ENCODE peak calls at places on chromosomes 13 and 19, in seven cellular contexts. A is HepG2, K is aorta, L is esophagus muscularis mucosa, X is adrenal gland, W is tibial artery, Y is DND-41. Z is an unnamed sample. For H3K36me3 and H3K27me3, the result is how much of the 10 kb centered on the place peaks cover.

GRCh38 chr13:113291997-113292862 is 4.8 kb upstream of the LAMP1 start:
- DNase-seq in A (no peak), K (peak), Y (no peak), L (no peak), X (peak), W (no peak), Z (peak)

GRCh38 chr13:110390572-110390971 is 83.5 kb downstream of the COL4A2 start:
- DNase-seq in X (no peak), W (no peak), L (no peak), K (no peak), A (no peak), Y (no peak), Z (no peak)

GRCh38 chr19:3330047-3330446 is 36.3 kb upstream of the NFIC start:
- DNase-seq in Y (no peak), X (no peak), W (no peak), L (no peak), K (no peak), A (no peak), Z (no peak)

GRCh38 chr19:48991823-48992570 is 1.1 kb downstream of the GYS1 start:
- DNase-seq in K (peak), X (peak), L (no peak), Y (peak), A (no peak), W (peak), Z (peak)

GRCh38 chr19:47315125-47315821 is 5.6 kb downstream of the C5AR1 start:
- DNase-seq in K (peak), X (peak), W (peak), A (peak), L (no peak), Y (no peak), Z (no peak)

GRCh38 chr19:55088543-55089265 is 13.0 kb downstream of the EPS8L1 start:
- DNase-seq in Y (peak), K (peak), A (peak), L (no peak), W (no peak), X (peak), Z (peak)

GRCh38 chr13:93364166-93364565 is 137.6 kb downstream of the GPC6 start:
- DNase-seq in X (no peak), W (no peak), K (no peak), L (no peak), A (no peak), Y (no peak), Z (no peak)

GRCh38 chr19:38267780-38268430 is 3.5 kb downstream of the SPINT2 start:
- DNase-seq in L (no peak), K (no peak), X (no peak), W (no peak), Y (no peak), A (no peak), Z (peak)

GRCh38 chr13:99015606-99016520 is 38.0 kb upstream of the DOCK9 start:
- DNase-seq in K (no peak), L (no peak), X (no peak), Y (peak), A (no peak), W (no peak), Z (no peak)

GRCh38 chr13:97429681-97430081 is 4.3 kb upstream of the RAP2A start:
- DNase-seq in A (no peak), X (no peak), K (no peak), W (no peak), L (no peak), Y (no peak), Z (peak)

GRCh38 chr19:3275583-3276340 is 51.3 kb downstream of the CELF5 start:
- DNase-seq in K (peak), W (no peak), L (no peak), Y (peak), A (peak), X (peak), Z (peak)

GRCh38 chr13:45100855-45101254 is 19.5 kb upstream of the GTF2F2 start:
- DNase-seq in Y (no peak), A (no peak), W (no peak), L (no peak), K (no peak), X (no peak), Z (no peak)

GRCh38 chr19:56111601-56112312 is 9.3 kb downstream of the ZNF787 start:
- DNase-seq in X (peak), W (no peak), A (peak), L (no peak), Y (no peak), K (no peak), Z (peak)

GRCh38 chr13:36154567-36155231 is 23.5 kb upstream of the DCLK1 start:
- DNase-seq in Y (no peak), K (peak), L (no peak), X (no peak), W (no peak), A (no peak), Z (peak)

GRCh38 chr19:38162094-38162493 is 61.9 kb downstream of the DPF1 start:
- DNase-seq in Y (no peak), L (no peak), X (no peak), W (no peak), K (no peak), A (no peak), Z (no peak)

GRCh38 chr13:46578590-46578975 is 25.6 kb downstream of the LRCH1 start:
- DNase-seq in K (no peak), Y (no peak), L (no peak), W (no peak), X (no peak), A (no peak), Z (no peak)

GRCh38 chr13:49560270-49561063 is 24.9 kb downstream of the RCBTB1 start:
- DNase-seq in K (no peak), W (no peak), Y (no peak), X (peak), A (peak), L (no peak), Z (no peak)

GRCh38 chr13:56713656-56714055 is 427.1 kb upstream of the PRR20A start:
- DNase-seq in A (no peak), L (no peak), W (no peak), X (no peak), K (no peak), Y (no peak), Z (peak)

GRCh38 chr19:7914598-7915045 is at the start of gene TGFBR3L:
- DNase-seq in L (no peak), A (no peak), X (no peak), K (no peak), W (no peak), Y (no peak), Z (no peak)

GRCh38 chr13:91498298-91498697 is 99.9 kb downstream of the GPC5 start:
- DNase-seq in A (no peak), Y (no peak), L (no peak), X (no peak), K (no peak), W (no peak), Z (no peak)

GRCh38 chr19:41804327-41804726 is 7.9 kb downstream of the CEACAM3 start:
- DNase-seq in L (no peak), K (no peak), A (no peak), X (no peak), Y (no peak), W (no peak), Z (no peak)

GRCh38 chr19:47247308-47247990 is 8.9 kb upstream of the CCDC9 start:
- DNase-seq in X (peak), K (peak), L (peak), A (peak), W (peak), Y (peak), Z (peak)

GRCh38 chr13:27918918-27919255 is 913 bp upstream of the PDX1 start:
- DNase-seq in X (no peak), W (no peak), Y (no peak), L (no peak), A (no peak), K (no peak), Z (no peak)

GRCh38 chr13:20006206-20006605 is 47.7 kb downstream of the ZMYM2 start:
- DNase-seq in L (no peak), Y (no peak), K (no peak), X (no peak), W (no peak), A (no peak), Z (no peak)

GRCh38 chr13:59680429-59681024 is 483.2 kb downstream of the DIAPH3 start:
- DNase-seq in W (no peak), A (no peak), L (no peak), K (no peak), Y (no peak), X (no peak), Z (peak)

GRCh38 chr13:22235285-22235949 is 564.5 kb downstream of the FGF9 start:
- DNase-seq in X (peak), W (no peak), K (no peak), Y (no peak), L (no peak), A (no peak), Z (peak)

GRCh38 chr13:113747291-113747833 is 11.7 kb upstream of the TMEM255B start:
- DNase-seq in L (no peak), X (peak), Y (no peak), K (peak), W (no peak), A (no peak), Z (no peak)

GRCh38 chr19:584240-585001 is 5.3 kb upstream of the HCN2 start:
- DNase-seq in L (no peak), K (peak), X (peak), A (no peak), Y (peak), W (no peak), Z (peak)

GRCh38 chr13:39895254-39895653 is 239.8 kb downstream of the COG6 start:
- DNase-seq in X (no peak), A (no peak), K (no peak), W (no peak), Y (no peak), L (no peak), Z (no peak)

GRCh38 chr19:55697069-55697440 is 22.0 kb downstream of the EPN1 start:
- DNase-seq in X (no peak), Y (no peak), K (peak), W (peak), L (no peak), A (no peak), Z (no peak)

GRCh38 chr19:58118979-58119733 is 21.1 kb upstream of the ZSCAN18 start:
- DNase-seq in W (no peak), K (no peak), Y (no peak), L (no peak), X (no peak), A (no peak), Z (no peak)

GRCh38 chr13:110138009-110138699 is 168.8 kb downstream of the COL4A1 start:
- DNase-seq in L (peak), Y (peak), A (peak), X (peak), K (peak), W (peak), Z (peak)

GRCh38 chr19:42601811-42602443 is 7.2 kb upstream of the CEACAM8 start:
- DNase-seq in L (no peak), W (no peak), X (peak), A (peak), K (no peak), Y (peak), Z (peak)

GRCh38 chr13:52450012-52450792 is at the start of gene VPS36:
- DNase-seq in W (peak), L (peak), K (peak), Y (peak), A (peak), X (peak), Z (peak)

GRCh38 chr13:36673352-36673751 is 468 bp upstream of the SERTM1 start:
- DNase-seq in X (no peak), Y (no peak), W (no peak), L (no peak), K (peak), A (no peak), Z (no peak)

GRCh38 chr19:33383722-33384292 is 10.3 kb downstream of the CEBPG start:
- DNase-seq in K (peak), L (no peak), X (no peak), A (no peak), Y (no peak), W (no peak), Z (no peak)

DNA sequence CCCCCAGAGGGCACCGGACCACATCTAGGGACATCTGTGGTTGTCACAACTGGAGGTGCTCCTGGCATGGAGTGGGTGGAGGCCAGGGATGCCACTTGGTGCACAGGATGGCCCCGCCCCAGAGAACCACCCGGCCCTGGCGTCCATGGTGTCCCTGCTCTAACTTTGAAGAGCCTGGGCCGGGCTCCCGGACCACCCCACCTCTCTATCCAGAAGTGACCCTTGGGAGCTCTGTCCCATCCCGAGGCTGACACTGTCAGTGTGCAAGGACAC is 22.9 kb upstream of the MYDGF start:
- DNase-seq in X (no peak), K (no peak), L (no peak), Y (no peak), A (no peak), W (no peak), Z (no peak)
- H3K27ac ChIP-seq in X (no peak), K (no peak), L (no peak), Y (no peak), A (no peak), W (no peak), Z (peak)

GRCh38 chr19:52070496-52070895 is 21.9 kb upstream of the ZNF432 start:
- DNase-seq in Y (peak), X (no peak), W (no peak), A (no peak), L (no peak), K (no peak), Z (no peak)

GRCh38 chr19:52066258-52066866 is 17.7 kb upstream of the ZNF432 start:
- DNase-seq in A (no peak), W (no peak), X (no peak), L (no peak), Y (no peak), K (no peak), Z (no peak)

GRCh38 chr19:52065399-52065798 is 16.8 kb upstream of the ZNF432 start:
- DNase-seq in Y (no peak), W (no peak), A (no peak), X (no peak), K (no peak), L (no peak), Z (no peak)

GRCh38 chr19:52069653-52070052 is 21.0 kb upstream of the ZNF432 start:
- DNase-seq in Y (no peak), W (no peak), K (no peak), A (no peak), X (no peak), L (no peak), Z (no peak)
- H3K36me3 ChIP-seq in Y (half or more), W (half or more), K (under half), A (under half), X (under half), L (half or more), Z (half or more)

GRCh38 chr19:35525873-35526272 is 2.2 kb downstream of the SBSN start:
- DNase-seq in X (no peak), W (no peak), Y (no peak), L (no peak), K (no peak), A (no peak), Z (no peak)
- H3K27me3 ChIP-seq in X (under half), W (half or more), Y (under half), L (under half), K (under half), A (under half), Z (half or more)

GRCh38 chr13:23618341-23618740 is 48.1 kb downstream of the TNFRSF19 start:
- DNase-seq in A (no peak), Y (no peak), W (no peak), K (no peak), L (no peak), X (no peak), Z (peak)

GRCh38 chr13:23613971-23614370 is 43.8 kb downstream of the TNFRSF19 start:
- DNase-seq in W (no peak), Y (no peak), L (no peak), A (no peak), X (no peak), K (no peak), Z (no peak)

GRCh38 chr13:23617551-23618014 is 47.4 kb downstream of the TNFRSF19 start:
- DNase-seq in A (no peak), W (no peak), K (no peak), X (no peak), Y (no peak), L (no peak), Z (peak)

GRCh38 chr13:23616228-23616627 is 46.0 kb downstream of the TNFRSF19 start:
- DNase-seq in A (no peak), X (no peak), L (no peak), W (no peak), Y (no peak), K (no peak), Z (no peak)

DNA sequence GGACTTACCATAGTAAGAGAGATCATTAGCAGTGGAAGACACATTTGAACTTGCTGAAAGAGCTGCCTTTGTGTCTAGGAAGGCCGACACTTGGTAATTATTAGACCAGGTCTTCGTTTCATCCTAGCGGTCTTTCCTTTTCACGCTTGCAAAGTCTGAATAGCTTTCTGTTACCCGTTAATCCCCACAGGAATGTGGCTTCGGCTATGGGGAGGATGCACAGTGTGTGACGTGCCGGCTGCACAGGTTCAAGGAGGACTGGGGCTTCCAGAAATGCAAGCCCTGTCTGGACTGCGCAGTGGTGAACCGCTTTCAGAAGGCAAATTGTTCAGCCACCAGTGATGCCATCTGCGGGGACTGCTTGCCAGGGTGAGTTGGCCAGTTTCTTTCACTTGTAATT is 45.5 kb downstream of the TNFRSF19 start:
- DNase-seq in A (peak), X (no peak), Y (no peak), L (no peak), W (no peak), K (no peak), Z (peak)
- H3K27ac ChIP-seq in A (peak), X (no peak), Y (no peak), L (no peak), W (no peak), K (no peak), Z (peak)

GRCh38 chr19:18996796-18997394 is 36.4 kb downstream of the SUGP2 start:
- DNase-seq in W (no peak), A (no peak), K (no peak), L (no peak), Y (no peak), X (no peak), Z (no peak)
- H3K36me3 ChIP-seq in W (half or more), A (under half), K (under half), L (under half), Y (half or more), X (under half), Z (under half)

GRCh38 chr19:39512964-39513363 is 2.0 kb upstream of the SELENOV start:
- DNase-seq in X (no peak), L (no peak), Y (no peak), A (no peak), K (no peak), W (no peak), Z (no peak)
- H3K27me3 ChIP-seq in X (half or more), L (under half), Y (under half), A (under half), K (under half), W (half or more), Z (under half)

DNA sequence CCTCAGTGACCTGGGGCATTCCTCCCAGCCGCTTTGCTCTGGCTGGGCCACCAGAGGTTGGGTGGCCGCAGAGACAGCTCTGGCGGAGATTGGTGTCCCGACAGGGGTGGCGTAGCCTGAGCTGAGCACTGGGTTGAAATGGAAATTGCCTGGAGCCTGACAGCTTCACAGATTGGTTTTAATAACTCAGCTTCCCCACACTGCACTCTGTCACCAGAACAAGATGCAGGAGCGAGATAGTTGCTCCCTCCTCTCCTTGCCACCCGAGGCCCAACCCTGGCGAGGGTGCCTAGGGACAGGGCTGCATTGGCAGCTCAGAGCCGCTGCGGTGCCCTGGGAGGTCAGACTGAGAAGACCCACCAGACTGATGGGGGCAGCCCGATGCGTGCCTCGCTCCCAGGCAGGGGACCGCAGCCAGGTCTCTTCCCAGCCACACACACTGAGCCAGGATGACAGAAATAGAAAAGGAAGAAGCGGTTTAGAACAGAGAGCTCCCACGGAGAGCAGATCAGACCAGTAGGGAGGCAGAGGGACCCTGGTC is 84.1 kb downstream of the KDM4B start:
- DNase-seq in K (no peak), Y (no peak), L (no peak), A (no peak), X (no peak), W (no peak), Z (no peak)
- H3K27ac ChIP-seq in K (no peak), Y (no peak), L (no peak), A (no peak), X (no peak), W (no peak), Z (no peak)

DNA sequence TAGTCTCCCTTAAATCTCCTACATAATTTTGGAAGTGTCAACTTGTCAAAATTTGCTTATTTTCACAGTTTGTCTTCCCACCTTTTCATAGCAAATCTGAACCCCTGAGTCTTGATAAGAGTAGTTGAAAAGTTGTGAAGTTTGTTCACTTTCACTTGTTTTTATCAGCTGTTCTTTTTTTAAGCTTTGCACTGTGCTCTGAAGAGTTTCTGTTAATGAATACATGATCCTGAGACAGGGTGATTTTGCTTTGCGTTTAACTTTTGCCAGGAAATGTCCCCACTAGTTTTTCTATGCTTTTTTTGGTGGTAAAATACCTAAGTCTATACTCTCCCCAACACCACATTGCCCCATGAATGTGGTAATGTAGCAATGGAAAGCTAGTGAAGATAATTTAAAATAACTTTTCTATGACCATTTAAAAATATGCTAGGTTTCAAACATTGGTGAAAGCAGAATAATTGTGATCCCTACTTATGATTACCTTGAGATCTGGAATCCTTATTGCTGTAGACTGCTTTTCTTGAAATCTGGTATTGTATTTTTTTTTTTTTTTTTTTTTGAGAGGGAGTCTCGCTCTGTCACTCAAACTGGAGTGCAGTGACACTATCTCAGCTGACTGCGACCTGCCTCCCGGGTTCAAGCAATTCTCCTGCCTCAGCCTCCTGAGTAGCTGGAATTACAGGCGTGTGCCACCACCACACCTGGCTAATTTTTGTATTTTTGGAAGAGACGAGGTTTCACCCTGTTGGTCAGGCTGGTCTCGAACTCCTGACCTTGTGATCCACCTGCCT is 5.4 kb downstream of the NUP58 start:
- DNase-seq in A (no peak), L (no peak), K (no peak), Y (no peak), W (no peak), X (no peak), Z (no peak)
- H3K36me3 ChIP-seq in A (under half), L (under half), K (under half), Y (half or more), W (under half), X (under half), Z (half or more)

DNA sequence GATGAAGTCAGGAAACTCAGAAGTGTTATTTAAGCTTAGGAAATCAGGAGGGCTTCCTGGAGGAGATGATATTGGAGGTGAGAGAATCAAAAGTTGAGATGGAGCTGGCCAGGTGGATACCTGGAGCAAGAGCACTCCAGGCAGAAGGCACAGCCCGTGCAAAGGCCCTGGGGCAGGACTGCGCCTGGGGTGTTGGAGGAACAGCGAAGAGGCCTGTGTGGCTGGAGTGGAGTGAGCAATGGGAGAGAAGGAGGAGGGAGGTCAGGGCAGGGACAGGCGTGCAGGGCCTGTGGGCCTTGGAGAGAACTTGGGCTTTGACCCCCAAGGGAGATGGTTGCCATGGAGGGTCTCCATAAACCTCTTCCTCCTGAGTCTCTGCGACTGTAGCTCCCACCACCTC is 42.1 kb downstream of the ZNRF4 start:
- DNase-seq in W (no peak), L (no peak), A (no peak), K (no peak), Y (no peak), X (no peak), Z (no peak)
- H3K27me3 ChIP-seq in W (half or more), L (under half), A (under half), K (under half), Y (under half), X (under half), Z (under half)